ENCODE peak calls at places on chromosomes 5 and 9, in six cellular contexts. One of them, this sample, is unnamed.

GRCh38 chr5:81819556-81820314 is 68.8 kb upstream of the SSBP2 start:
- DNase-seq in IMR-90: peak; percentile 61
- DNase-seq in body of pancreas: no peak
- DNase-seq in colonic mucosa: no peak
- DNase-seq in substantia nigra: no peak
- DNase-seq in Peyer's patch: no peak
- DNase-seq in this sample: peak; percentile 74

GRCh38 chr9:99954108-99954507 is 47.7 kb downstream of the STX17 start:
- DNase-seq in IMR-90: no peak
- DNase-seq in colonic mucosa: no peak
- DNase-seq in body of pancreas: no peak
- DNase-seq in Peyer's patch: no peak
- DNase-seq in substantia nigra: no peak
- DNase-seq in this sample: no peak

GRCh38 chr9:91786132-91786896 is 163.7 kb downstream of the ROR2 start:
- DNase-seq in IMR-90: no peak
- DNase-seq in substantia nigra: no peak
- DNase-seq in Peyer's patch: no peak
- DNase-seq in colonic mucosa: no peak
- DNase-seq in body of pancreas: no peak
- DNase-seq in this sample: no peak

GRCh38 chr5:33257807-33258491 is 182.8 kb upstream of the TARS1 start:
- DNase-seq in substantia nigra: no peak
- DNase-seq in body of pancreas: no peak
- DNase-seq in IMR-90: peak; percentile 89
- DNase-seq in colonic mucosa: no peak
- DNase-seq in Peyer's patch: no peak
- DNase-seq in this sample: peak; percentile 82

GRCh38 chr5:167861134-167861930 is 430.1 kb upstream of the WWC1 start:
- DNase-seq in IMR-90: no peak
- DNase-seq in colonic mucosa: no peak
- DNase-seq in body of pancreas: no peak
- DNase-seq in Peyer's patch: no peak
- DNase-seq in substantia nigra: no peak
- DNase-seq in this sample: no peak

GRCh38 chr9:68778635-68779034 is 73.6 kb downstream of the PIP5K1B start:
- DNase-seq in Peyer's patch: no peak
- DNase-seq in IMR-90: no peak
- DNase-seq in colonic mucosa: no peak
- DNase-seq in substantia nigra: no peak
- DNase-seq in body of pancreas: no peak
- DNase-seq in this sample: no peak

GRCh38 chr9:91111876-91112275 is 249.8 kb downstream of the AUH start:
- DNase-seq in substantia nigra: no peak
- DNase-seq in IMR-90: no peak
- DNase-seq in Peyer's patch: no peak
- DNase-seq in body of pancreas: no peak
- DNase-seq in colonic mucosa: no peak
- DNase-seq in this sample: no peak

GRCh38 chr9:79220246-79220645 is 351.5 kb upstream of the TLE4 start:
- DNase-seq in body of pancreas: no peak
- DNase-seq in IMR-90: no peak
- DNase-seq in Peyer's patch: no peak
- DNase-seq in substantia nigra: no peak
- DNase-seq in colonic mucosa: no peak
- DNase-seq in this sample: peak; percentile 25

GRCh38 chr9:136952876-136953770 is 1.1 kb downstream of the LCN12 start:
- DNase-seq in body of pancreas: no peak
- DNase-seq in substantia nigra: no peak
- DNase-seq in colonic mucosa: no peak
- DNase-seq in IMR-90: no peak
- DNase-seq in Peyer's patch: no peak
- DNase-seq in this sample: no peak

GRCh38 chr5:68932830-68933434 is 160.9 kb upstream of the SLC30A5 start:
- DNase-seq in body of pancreas: no peak
- DNase-seq in substantia nigra: no peak
- DNase-seq in colonic mucosa: no peak
- DNase-seq in IMR-90: no peak
- DNase-seq in Peyer's patch: no peak
- DNase-seq in this sample: no peak

GRCh38 chr9:132049323-132049882 is 30.3 kb downstream of the MED27 start:
- DNase-seq in colonic mucosa: no peak
- DNase-seq in IMR-90: no peak
- DNase-seq in body of pancreas: no peak
- DNase-seq in Peyer's patch: no peak
- DNase-seq in substantia nigra: peak; percentile 8
- DNase-seq in this sample: peak; percentile 20

GRCh38 chr5:44887722-44888121 is 79.0 kb downstream of the MRPS30 start:
- DNase-seq in IMR-90: no peak
- DNase-seq in body of pancreas: no peak
- DNase-seq in colonic mucosa: no peak
- DNase-seq in Peyer's patch: no peak
- DNase-seq in substantia nigra: no peak
- DNase-seq in this sample: no peak
- H3K27ac ChIP-seq in IMR-90: no peak overlapping the region
- H3K27ac ChIP-seq in body of pancreas: no peak overlapping the region
- H3K27ac ChIP-seq in colonic mucosa: no peak overlapping the region
- H3K27ac ChIP-seq in Peyer's patch: no peak overlapping the region
- H3K27ac ChIP-seq in substantia nigra: no peak overlapping the region
- H3K27ac ChIP-seq in this sample: no peak overlapping the region

DNA sequence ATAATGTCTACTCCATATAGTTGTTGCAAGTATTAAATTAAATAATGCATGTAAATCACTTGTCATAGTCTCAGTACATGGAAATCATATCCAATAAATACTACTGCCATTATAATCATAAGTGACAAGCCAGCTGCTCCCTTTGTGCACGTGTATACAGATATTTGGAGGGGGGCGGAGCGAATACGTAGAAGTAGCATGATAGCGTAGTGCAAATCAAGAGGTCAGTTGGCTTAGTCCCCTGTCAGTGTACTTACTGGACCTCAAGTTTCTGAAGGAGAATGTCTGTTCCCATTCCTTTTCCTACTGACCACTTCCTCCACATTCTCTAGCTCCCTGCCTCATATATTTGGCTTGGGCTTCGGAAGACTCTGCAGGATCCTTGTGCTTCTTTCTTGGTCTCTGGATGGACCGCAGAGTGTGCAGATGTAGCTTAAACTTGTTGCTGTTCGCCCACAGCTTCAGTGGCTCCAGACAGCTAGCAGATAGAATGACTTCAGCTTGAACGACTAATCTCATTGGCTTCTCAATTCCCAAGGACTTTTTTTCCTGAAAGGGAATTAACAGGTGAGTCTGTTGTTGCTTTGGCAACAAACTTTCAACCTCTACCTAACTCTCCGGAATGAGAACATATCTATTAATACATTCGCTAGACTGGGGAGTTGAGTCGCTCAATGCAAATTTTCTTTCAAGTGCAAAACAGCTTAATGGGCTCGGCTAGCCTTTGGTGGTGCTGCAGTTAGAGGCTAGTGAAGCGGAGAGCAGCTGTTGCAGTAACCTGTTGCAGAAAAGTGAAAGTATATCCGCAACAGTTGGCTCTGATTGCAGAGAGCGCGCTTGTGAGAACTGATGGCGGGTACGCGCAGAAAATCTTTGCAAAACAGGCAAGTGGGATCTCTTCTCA is at the start of gene PCDHB1:
- DNase-seq in Peyer's patch: no peak
- DNase-seq in substantia nigra: no peak
- DNase-seq in body of pancreas: peak; percentile 23
- DNase-seq in IMR-90: no peak
- DNase-seq in colonic mucosa: no peak
- DNase-seq in this sample: no peak
- H3K27ac ChIP-seq in Peyer's patch: no peak within 1 kb of the TSS
- H3K27ac ChIP-seq in substantia nigra: no peak within 1 kb of the TSS
- H3K27ac ChIP-seq in body of pancreas: peak within 1 kb of the TSS; percentile 55
- H3K27ac ChIP-seq in IMR-90: no peak within 1 kb of the TSS
- H3K27ac ChIP-seq in colonic mucosa: no peak within 1 kb of the TSS
- H3K27ac ChIP-seq in this sample: no peak within 1 kb of the TSS

DNA sequence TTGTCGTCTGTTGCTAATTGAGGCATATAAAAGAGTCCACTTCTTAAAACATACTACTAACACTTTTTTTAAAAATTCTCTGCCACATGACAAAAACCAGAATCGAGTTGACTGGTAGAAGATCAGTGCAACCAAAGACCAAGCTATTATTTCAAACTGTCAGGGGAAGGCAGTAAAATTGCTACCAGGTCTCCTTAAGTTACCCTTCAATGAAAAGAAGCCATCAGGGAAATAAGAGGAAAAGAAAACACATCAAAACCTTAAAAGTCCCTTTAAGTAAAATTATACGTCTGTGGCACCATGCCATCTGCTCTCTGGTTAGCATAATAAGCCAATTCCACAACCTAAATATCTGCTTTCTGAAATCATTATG is 9.6 kb downstream of the ZNF608 start:
- DNase-seq in body of pancreas: no peak
- DNase-seq in substantia nigra: no peak
- DNase-seq in colonic mucosa: no peak
- DNase-seq in Peyer's patch: no peak
- DNase-seq in IMR-90: no peak
- DNase-seq in this sample: no peak
- H3K27ac ChIP-seq in body of pancreas: peak overlapping the region; percentile 50
- H3K27ac ChIP-seq in substantia nigra: no peak overlapping the region
- H3K27ac ChIP-seq in colonic mucosa: peak overlapping the region; percentile 60
- H3K27ac ChIP-seq in Peyer's patch: no peak overlapping the region
- H3K27ac ChIP-seq in IMR-90: peak overlapping the region; percentile 28
- H3K27ac ChIP-seq in this sample: peak overlapping the region; percentile 28

GRCh38 chr5:139126711-139127111 is 71.5 kb downstream of the SIL1 start:
- DNase-seq in colonic mucosa: no peak
- DNase-seq in body of pancreas: peak; percentile 61
- DNase-seq in substantia nigra: no peak
- DNase-seq in Peyer's patch: no peak
- DNase-seq in IMR-90: no peak
- DNase-seq in this sample: no peak
- H3K27ac ChIP-seq in colonic mucosa: no peak overlapping the region
- H3K27ac ChIP-seq in body of pancreas: no peak overlapping the region
- H3K27ac ChIP-seq in substantia nigra: no peak overlapping the region
- H3K27ac ChIP-seq in Peyer's patch: no peak overlapping the region
- H3K27ac ChIP-seq in IMR-90: no peak overlapping the region
- H3K27ac ChIP-seq in this sample: no peak overlapping the region

GRCh38 chr5:11902304-11902703 is 1.9 kb downstream of the CTNND2 start:
- DNase-seq in IMR-90: no peak
- DNase-seq in substantia nigra: no peak
- DNase-seq in colonic mucosa: no peak
- DNase-seq in Peyer's patch: no peak
- DNase-seq in body of pancreas: peak; percentile 45
- DNase-seq in this sample: no peak
- H3K27ac ChIP-seq in IMR-90: no peak overlapping the region
- H3K27ac ChIP-seq in substantia nigra: no peak overlapping the region
- H3K27ac ChIP-seq in colonic mucosa: no peak overlapping the region
- H3K27ac ChIP-seq in Peyer's patch: no peak overlapping the region
- H3K27ac ChIP-seq in body of pancreas: peak overlapping the region; percentile 93
- H3K27ac ChIP-seq in this sample: no peak overlapping the region

GRCh38 chr5:14142856-14143508 is at the start of gene TRIO:
- DNase-seq in Peyer's patch: peak; percentile 82
- DNase-seq in colonic mucosa: peak; percentile 96
- DNase-seq in substantia nigra: peak; percentile 91
- DNase-seq in IMR-90: peak; percentile 91
- DNase-seq in body of pancreas: peak; percentile 89
- DNase-seq in this sample: peak; percentile 85
- H3K27ac ChIP-seq in Peyer's patch: peak within 1 kb of the TSS; percentile 97
- H3K27ac ChIP-seq in colonic mucosa: peak within 1 kb of the TSS; percentile 91
- H3K27ac ChIP-seq in substantia nigra: peak within 1 kb of the TSS; percentile 68
- H3K27ac ChIP-seq in IMR-90: peak within 1 kb of the TSS; percentile 100
- H3K27ac ChIP-seq in body of pancreas: peak within 1 kb of the TSS; percentile 90
- H3K27ac ChIP-seq in this sample: peak within 1 kb of the TSS; percentile 95

GRCh38 chr5:173233347-173234128 is 1.5 kb downstream of the NKX2-5 start:
- DNase-seq in substantia nigra: no peak
- DNase-seq in IMR-90: no peak
- DNase-seq in body of pancreas: no peak
- DNase-seq in Peyer's patch: no peak
- DNase-seq in colonic mucosa: no peak
- DNase-seq in this sample: no peak
- H3K27ac ChIP-seq in substantia nigra: no peak overlapping the region
- H3K27ac ChIP-seq in IMR-90: no peak overlapping the region
- H3K27ac ChIP-seq in body of pancreas: no peak overlapping the region
- H3K27ac ChIP-seq in Peyer's patch: no peak overlapping the region
- H3K27ac ChIP-seq in colonic mucosa: no peak overlapping the region
- H3K27ac ChIP-seq in this sample: no peak overlapping the region

GRCh38 chr9:16912197-16912596 is 41.7 kb upstream of the BNC2 start:
- DNase-seq in IMR-90: no peak
- DNase-seq in substantia nigra: no peak
- DNase-seq in colonic mucosa: no peak
- DNase-seq in Peyer's patch: no peak
- DNase-seq in body of pancreas: no peak
- DNase-seq in this sample: peak; percentile 47
- H3K27ac ChIP-seq in IMR-90: no peak overlapping the region
- H3K27ac ChIP-seq in substantia nigra: no peak overlapping the region
- H3K27ac ChIP-seq in colonic mucosa: no peak overlapping the region
- H3K27ac ChIP-seq in Peyer's patch: no peak overlapping the region
- H3K27ac ChIP-seq in body of pancreas: no peak overlapping the region
- H3K27ac ChIP-seq in this sample: no peak overlapping the region

GRCh38 chr5:161093105-161093504 is 241.1 kb upstream of the ATP10B start:
- DNase-seq in substantia nigra: no peak
- DNase-seq in body of pancreas: no peak
- DNase-seq in colonic mucosa: no peak
- DNase-seq in Peyer's patch: no peak
- DNase-seq in IMR-90: no peak
- DNase-seq in this sample: peak; percentile 9
- H3K27ac ChIP-seq in substantia nigra: no peak overlapping the region
- H3K27ac ChIP-seq in body of pancreas: no peak overlapping the region
- H3K27ac ChIP-seq in colonic mucosa: no peak overlapping the region
- H3K27ac ChIP-seq in Peyer's patch: no peak overlapping the region
- H3K27ac ChIP-seq in IMR-90: no peak overlapping the region
- H3K27ac ChIP-seq in this sample: no peak overlapping the region